ENCODE peak calls at places on chromosomes 16 and 17, in nine cellular contexts. One of them, this sample, is unnamed.
A peak's percentile ranks its signal among the peaks of the same experiment; 100 is the strongest.

GRCh38 chr17:7019406-7019805 is 3.4 kb upstream of the BCL6B start:
- DNase-seq in mammary epithelial cell: no peak
- DNase-seq in heart right ventricle: no peak
- DNase-seq in fibroblast of lung: no peak
- DNase-seq in PC-3: no peak
- DNase-seq in left ventricle myocardium inferior: no peak
- DNase-seq in adipocyte: no peak
- DNase-seq in skeletal muscle cell: no peak
- DNase-seq in bronchial epithelial cell: no peak
- DNase-seq in this sample: no peak

GRCh38 chr17:45070001-45070400 is 8.9 kb downstream of the NMT1 start:
- DNase-seq in mammary epithelial cell: no peak
- DNase-seq in heart right ventricle: no peak
- DNase-seq in fibroblast of lung: no peak
- DNase-seq in PC-3: no peak
- DNase-seq in left ventricle myocardium inferior: no peak
- DNase-seq in adipocyte: no peak
- DNase-seq in skeletal muscle cell: no peak
- DNase-seq in bronchial epithelial cell: no peak
- DNase-seq in this sample: no peak

GRCh38 chr17:29911641-29912177 is 18.3 kb downstream of the SSH2 start:
- DNase-seq in mammary epithelial cell: no peak
- DNase-seq in heart right ventricle: no peak
- DNase-seq in fibroblast of lung: no peak
- DNase-seq in PC-3: peak; percentile 24
- DNase-seq in left ventricle myocardium inferior: no peak
- DNase-seq in adipocyte: no peak
- DNase-seq in skeletal muscle cell: no peak
- DNase-seq in bronchial epithelial cell: no peak
- DNase-seq in this sample: no peak

GRCh38 chr16:70151941-70152509 is 21.6 kb upstream of the CLEC18C start:
- DNase-seq in mammary epithelial cell: peak; percentile 45
- DNase-seq in heart right ventricle: no peak
- DNase-seq in fibroblast of lung: peak; percentile 52
- DNase-seq in PC-3: peak; percentile 64
- DNase-seq in left ventricle myocardium inferior: no peak
- DNase-seq in adipocyte: no peak
- DNase-seq in skeletal muscle cell: no peak
- DNase-seq in bronchial epithelial cell: peak; percentile 81
- DNase-seq in this sample: no peak

GRCh38 chr16:71249399-71249798 is 18.9 kb upstream of the HYDIN start:
- DNase-seq in mammary epithelial cell: no peak
- DNase-seq in heart right ventricle: no peak
- DNase-seq in fibroblast of lung: no peak
- DNase-seq in PC-3: no peak
- DNase-seq in left ventricle myocardium inferior: no peak
- DNase-seq in adipocyte: no peak
- DNase-seq in skeletal muscle cell: no peak
- DNase-seq in bronchial epithelial cell: no peak
- DNase-seq in this sample: no peak

GRCh38 chr17:77445908-77446535 is 305.3 kb downstream of the SEC14L1 start:
- DNase-seq in mammary epithelial cell: no peak
- DNase-seq in heart right ventricle: no peak
- DNase-seq in fibroblast of lung: peak; percentile 59
- DNase-seq in PC-3: no peak
- DNase-seq in left ventricle myocardium inferior: no peak
- DNase-seq in adipocyte: no peak
- DNase-seq in skeletal muscle cell: no peak
- DNase-seq in bronchial epithelial cell: no peak
- DNase-seq in this sample: no peak

GRCh38 chr16:19881028-19881427 is 3.6 kb downstream of the GPRC5B start:
- DNase-seq in mammary epithelial cell: no peak
- DNase-seq in heart right ventricle: no peak
- DNase-seq in fibroblast of lung: no peak
- DNase-seq in PC-3: no peak
- DNase-seq in left ventricle myocardium inferior: no peak
- DNase-seq in adipocyte: no peak
- DNase-seq in skeletal muscle cell: no peak
- DNase-seq in bronchial epithelial cell: no peak
- DNase-seq in this sample: no peak

GRCh38 chr17:47739150-47739549 is 6.1 kb downstream of the TBX21 start:
- DNase-seq in mammary epithelial cell: no peak
- DNase-seq in heart right ventricle: no peak
- DNase-seq in fibroblast of lung: no peak
- DNase-seq in PC-3: no peak
- DNase-seq in left ventricle myocardium inferior: no peak
- DNase-seq in adipocyte: no peak
- DNase-seq in skeletal muscle cell: no peak
- DNase-seq in bronchial epithelial cell: no peak
- DNase-seq in this sample: no peak

GRCh38 chr17:72422505-72423285 is 301.9 kb downstream of the SOX9 start:
- DNase-seq in mammary epithelial cell: peak; percentile 95
- DNase-seq in heart right ventricle: peak; percentile 36
- DNase-seq in fibroblast of lung: peak; percentile 95
- DNase-seq in PC-3: peak; percentile 99
- DNase-seq in left ventricle myocardium inferior: peak; percentile 37
- DNase-seq in adipocyte: peak; percentile 80
- DNase-seq in skeletal muscle cell: peak; percentile 42
- DNase-seq in bronchial epithelial cell: peak; percentile 55
- DNase-seq in this sample: peak; percentile 84

GRCh38 chr17:72422204-72422504 is 301.3 kb downstream of the SOX9 start:
- DNase-seq in mammary epithelial cell: no peak
- DNase-seq in heart right ventricle: no peak
- DNase-seq in fibroblast of lung: no peak
- DNase-seq in PC-3: no peak
- DNase-seq in left ventricle myocardium inferior: no peak
- DNase-seq in adipocyte: no peak
- DNase-seq in skeletal muscle cell: no peak
- DNase-seq in bronchial epithelial cell: peak; percentile 58
- DNase-seq in this sample: no peak

GRCh38 chr17:72419866-72420774 is 299.3 kb downstream of the SOX9 start:
- DNase-seq in mammary epithelial cell: no peak
- DNase-seq in heart right ventricle: no peak
- DNase-seq in fibroblast of lung: peak; percentile 76
- DNase-seq in PC-3: peak; percentile 27
- DNase-seq in left ventricle myocardium inferior: no peak
- DNase-seq in adipocyte: no peak
- DNase-seq in skeletal muscle cell: no peak
- DNase-seq in bronchial epithelial cell: no peak
- DNase-seq in this sample: no peak

GRCh38 chr17:72420775-72421127 is 299.9 kb downstream of the SOX9 start:
- DNase-seq in mammary epithelial cell: no peak
- DNase-seq in heart right ventricle: no peak
- DNase-seq in fibroblast of lung: no peak
- DNase-seq in PC-3: no peak
- DNase-seq in left ventricle myocardium inferior: no peak
- DNase-seq in adipocyte: no peak
- DNase-seq in skeletal muscle cell: no peak
- DNase-seq in bronchial epithelial cell: no peak
- DNase-seq in this sample: no peak

DNA sequence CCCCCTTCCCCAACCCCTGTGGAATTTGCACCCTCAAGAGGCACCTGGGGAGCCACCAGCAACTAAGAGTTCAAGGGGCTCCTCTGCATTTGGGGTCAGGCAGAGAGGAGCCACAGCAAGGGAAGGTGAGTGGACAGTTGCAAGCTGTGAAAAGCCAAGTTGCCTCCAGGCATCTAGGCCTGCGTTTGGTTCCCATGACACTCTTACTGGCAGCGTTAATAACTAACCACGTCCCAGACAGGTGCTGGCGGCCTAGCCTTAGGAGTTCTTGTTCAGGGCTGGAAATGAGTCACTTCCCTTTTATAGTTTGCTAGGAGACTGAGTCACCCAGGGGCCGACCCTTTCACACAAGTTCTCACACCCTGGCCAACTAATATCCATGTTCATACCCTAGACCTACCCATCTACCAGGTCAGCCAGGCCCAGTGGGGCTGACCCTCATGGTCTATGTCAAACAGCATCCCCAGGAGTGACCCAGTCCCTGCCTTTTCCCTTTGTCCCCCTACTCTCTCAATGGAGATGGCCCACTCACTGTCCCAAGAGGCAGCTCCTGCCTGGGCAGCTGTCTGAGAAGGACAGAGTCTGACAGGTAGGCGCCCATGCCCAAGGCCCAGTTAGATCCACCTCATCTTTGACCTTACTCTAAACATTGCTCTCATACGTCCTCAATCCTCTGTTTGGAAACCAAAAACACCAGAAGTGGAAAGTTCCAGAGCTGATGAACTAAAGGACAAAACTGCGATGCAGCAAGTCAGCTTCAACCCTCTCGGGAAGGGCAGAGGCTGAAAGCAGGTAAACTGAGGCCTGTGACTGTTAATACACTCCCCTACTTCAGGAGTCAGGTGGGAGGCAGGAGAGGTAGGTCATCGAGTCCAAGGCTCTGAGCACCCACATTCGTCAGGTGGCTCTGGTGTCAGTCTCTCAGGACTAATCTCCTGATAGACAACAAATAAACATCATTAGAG is 300.6 kb downstream of the SOX9 start:
- DNase-seq in mammary epithelial cell: peak; percentile 98
- DNase-seq in heart right ventricle: no peak
- DNase-seq in fibroblast of lung: peak; percentile 99
- DNase-seq in PC-3: peak; percentile 100
- DNase-seq in left ventricle myocardium inferior: no peak
- DNase-seq in adipocyte: peak; percentile 65
- DNase-seq in skeletal muscle cell: peak; percentile 84
- DNase-seq in bronchial epithelial cell: peak; percentile 98
- DNase-seq in this sample: peak; percentile 96
- H3K4me3 ChIP-seq in mammary epithelial cell: no peak overlapping the region
- H3K4me3 ChIP-seq in heart right ventricle: no peak overlapping the region
- H3K4me3 ChIP-seq in fibroblast of lung: no peak overlapping the region
- H3K4me3 ChIP-seq in PC-3: no peak overlapping the region
- H3K4me3 ChIP-seq in left ventricle myocardium inferior: no peak overlapping the region
- H3K4me3 ChIP-seq in adipocyte: no peak overlapping the region
- H3K4me3 ChIP-seq in skeletal muscle cell: no peak overlapping the region
- H3K4me3 ChIP-seq in bronchial epithelial cell: no peak overlapping the region
- H3K4me3 ChIP-seq in this sample: no peak overlapping the region

DNA sequence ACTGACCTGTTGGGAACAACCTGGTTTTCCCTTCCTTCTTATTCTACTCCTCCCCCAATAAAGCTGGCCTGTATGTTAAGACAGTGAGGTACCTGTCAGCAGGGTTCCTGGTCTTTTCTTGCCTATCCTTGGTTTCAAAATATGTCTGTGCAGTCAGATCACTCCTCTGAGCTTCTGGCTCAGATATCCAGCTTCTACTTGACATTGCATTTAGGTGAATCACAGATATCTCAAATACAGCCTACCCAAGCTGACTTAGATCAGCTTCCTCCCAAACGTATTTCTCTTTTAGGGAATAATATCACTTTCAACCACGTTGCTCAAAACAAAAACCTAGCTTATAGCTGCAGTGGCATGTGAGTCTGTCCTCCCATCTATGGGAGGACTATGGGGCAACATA is 48.7 kb downstream of the TEX14 start:
- DNase-seq in mammary epithelial cell: peak; percentile 46
- DNase-seq in heart right ventricle: no peak
- DNase-seq in fibroblast of lung: peak; percentile 88
- DNase-seq in PC-3: peak; percentile 67
- DNase-seq in left ventricle myocardium inferior: no peak
- DNase-seq in adipocyte: peak; percentile 50
- DNase-seq in skeletal muscle cell: peak; percentile 43
- DNase-seq in bronchial epithelial cell: peak; percentile 85
- DNase-seq in this sample: peak; percentile 60
- H3K4me3 ChIP-seq in mammary epithelial cell: no peak overlapping the region
- H3K4me3 ChIP-seq in heart right ventricle: no peak overlapping the region
- H3K4me3 ChIP-seq in fibroblast of lung: no peak overlapping the region
- H3K4me3 ChIP-seq in PC-3: no peak overlapping the region
- H3K4me3 ChIP-seq in left ventricle myocardium inferior: no peak overlapping the region
- H3K4me3 ChIP-seq in adipocyte: no peak overlapping the region
- H3K4me3 ChIP-seq in skeletal muscle cell: no peak overlapping the region
- H3K4me3 ChIP-seq in bronchial epithelial cell: no peak overlapping the region
- H3K4me3 ChIP-seq in this sample: no peak overlapping the region

GRCh38 chr17:69123626-69124025 is 18.1 kb downstream of the ABCA6 start:
- DNase-seq in mammary epithelial cell: no peak
- DNase-seq in heart right ventricle: no peak
- DNase-seq in fibroblast of lung: no peak
- DNase-seq in PC-3: no peak
- DNase-seq in left ventricle myocardium inferior: no peak
- DNase-seq in adipocyte: no peak
- DNase-seq in skeletal muscle cell: no peak
- DNase-seq in bronchial epithelial cell: no peak
- DNase-seq in this sample: no peak

GRCh38 chr17:69122065-69122464 is 19.6 kb downstream of the ABCA6 start:
- DNase-seq in mammary epithelial cell: no peak
- DNase-seq in heart right ventricle: no peak
- DNase-seq in fibroblast of lung: no peak
- DNase-seq in PC-3: no peak
- DNase-seq in left ventricle myocardium inferior: no peak
- DNase-seq in adipocyte: no peak
- DNase-seq in skeletal muscle cell: no peak
- DNase-seq in bronchial epithelial cell: no peak
- DNase-seq in this sample: no peak

DNA sequence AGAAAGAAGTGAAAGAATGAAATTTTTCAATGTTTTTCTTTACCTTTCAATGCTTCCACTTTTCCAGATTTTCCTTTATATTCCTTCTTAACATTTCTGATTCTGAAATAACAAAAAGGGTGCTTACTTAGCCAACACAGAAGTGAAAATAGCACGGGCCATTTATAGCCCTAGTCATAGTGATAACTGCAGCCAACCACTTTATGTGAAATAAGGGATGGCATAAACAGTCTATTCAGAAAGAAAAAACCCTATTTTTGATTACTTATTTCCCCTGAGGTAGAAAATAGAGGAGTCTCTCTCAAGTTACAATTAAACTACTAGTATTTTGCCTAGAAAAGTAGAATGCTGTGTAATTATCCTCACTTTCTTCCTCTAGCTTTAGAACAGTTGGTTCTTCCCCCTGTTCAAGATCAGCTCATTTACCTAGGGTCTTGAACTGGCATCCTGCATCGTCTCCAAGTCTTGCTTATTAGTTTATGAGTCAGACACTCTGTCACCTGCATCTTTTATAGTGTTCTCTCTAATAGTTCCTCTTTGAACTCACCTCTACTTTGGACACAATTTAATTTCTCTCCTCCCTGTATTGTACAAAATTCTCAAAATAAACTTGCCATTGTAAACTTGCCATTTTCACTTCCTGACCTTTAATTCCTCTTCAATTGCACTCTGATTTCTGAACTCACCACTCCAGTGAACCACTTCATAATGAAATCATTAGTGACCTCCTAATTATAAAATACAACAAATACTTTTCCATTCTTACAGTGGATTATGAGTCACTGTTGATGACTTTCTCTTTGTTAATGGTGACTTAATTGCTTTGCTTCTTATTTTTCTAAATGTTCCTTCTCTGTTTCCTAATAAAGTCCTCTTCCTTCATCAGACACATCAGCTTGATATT is 23.6 kb downstream of the ABCA6 start:
- DNase-seq in mammary epithelial cell: no peak
- DNase-seq in heart right ventricle: no peak
- DNase-seq in fibroblast of lung: no peak
- DNase-seq in PC-3: no peak
- DNase-seq in left ventricle myocardium inferior: no peak
- DNase-seq in adipocyte: no peak
- DNase-seq in skeletal muscle cell: no peak
- DNase-seq in bronchial epithelial cell: peak; percentile 12
- DNase-seq in this sample: no peak
- H3K4me3 ChIP-seq in mammary epithelial cell: no peak overlapping the region
- H3K4me3 ChIP-seq in heart right ventricle: no peak overlapping the region
- H3K4me3 ChIP-seq in fibroblast of lung: no peak overlapping the region
- H3K4me3 ChIP-seq in PC-3: no peak overlapping the region
- H3K4me3 ChIP-seq in left ventricle myocardium inferior: peak overlapping the region; percentile 42
- H3K4me3 ChIP-seq in adipocyte: no peak overlapping the region
- H3K4me3 ChIP-seq in skeletal muscle cell: no peak overlapping the region
- H3K4me3 ChIP-seq in bronchial epithelial cell: no peak overlapping the region
- H3K4me3 ChIP-seq in this sample: no peak overlapping the region

DNA sequence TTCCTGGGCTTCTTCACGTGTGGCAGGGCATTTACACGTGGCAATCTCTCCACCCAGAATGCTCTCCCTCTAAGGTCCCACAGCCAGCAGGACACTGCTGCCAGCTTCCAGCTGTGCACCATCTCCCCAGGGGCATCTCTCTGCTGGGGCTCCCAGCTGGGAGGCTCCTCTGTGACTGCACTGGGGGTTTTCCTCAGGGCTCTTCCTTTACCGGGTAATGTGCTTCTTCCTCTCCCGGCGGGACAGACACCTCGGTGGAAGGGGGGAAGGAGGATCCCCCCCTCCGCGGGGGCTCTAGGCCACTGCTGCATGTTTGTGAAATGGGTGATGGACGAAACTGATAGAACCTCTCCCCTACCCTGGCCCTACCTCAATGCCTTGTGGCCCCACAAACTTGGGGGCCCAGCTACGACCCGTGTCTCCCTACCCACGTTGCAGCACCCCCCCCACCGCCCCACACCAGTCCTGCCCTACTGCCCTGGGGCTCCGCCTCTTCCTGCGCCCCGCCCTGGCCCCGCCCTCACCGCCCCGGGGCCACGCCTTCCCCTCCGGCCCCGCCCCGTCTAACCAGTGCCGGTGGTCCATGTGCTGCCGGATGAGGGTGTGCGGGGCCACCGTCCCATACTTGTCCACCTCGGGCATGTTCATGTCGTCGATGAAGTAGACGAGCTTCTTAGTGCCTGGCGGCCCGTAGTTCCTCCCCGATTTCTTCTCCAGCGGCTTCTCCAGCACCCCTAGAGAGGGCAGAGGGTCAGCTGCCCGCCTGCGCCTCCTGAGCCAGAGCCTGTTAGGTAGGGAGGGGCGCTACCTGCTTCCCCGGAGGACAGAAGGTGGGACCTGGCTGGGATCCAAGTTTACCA is 92.7 kb downstream of the DNAH17 start:
- DNase-seq in mammary epithelial cell: no peak
- DNase-seq in heart right ventricle: no peak
- DNase-seq in fibroblast of lung: no peak
- DNase-seq in PC-3: no peak
- DNase-seq in left ventricle myocardium inferior: no peak
- DNase-seq in adipocyte: peak; percentile 32
- DNase-seq in skeletal muscle cell: no peak
- DNase-seq in bronchial epithelial cell: no peak
- DNase-seq in this sample: no peak
- H3K4me3 ChIP-seq in mammary epithelial cell: peak overlapping the region; percentile 24
- H3K4me3 ChIP-seq in heart right ventricle: no peak overlapping the region
- H3K4me3 ChIP-seq in fibroblast of lung: no peak overlapping the region
- H3K4me3 ChIP-seq in PC-3: no peak overlapping the region
- H3K4me3 ChIP-seq in left ventricle myocardium inferior: peak overlapping the region; percentile 25
- H3K4me3 ChIP-seq in adipocyte: no peak overlapping the region
- H3K4me3 ChIP-seq in skeletal muscle cell: peak overlapping the region; percentile 36
- H3K4me3 ChIP-seq in bronchial epithelial cell: no peak overlapping the region
- H3K4me3 ChIP-seq in this sample: peak overlapping the region; percentile 25

This sample was measured in fibroblast of mammary gland.